ENCODE peak calls at places on chromosomes 3 and 15, in ten cellular contexts. Q is cardiac fibroblast; V is IMR-90; R is aorta; X is SJSA1; A is CD8-positive, alpha-beta T cell; J is mammary epithelial cell; N is left ventricle myocardium inferior; Z is neural progenitor cell; G is psoas muscle. O is an unnamed sample.

GRCh38 chr15:81942157-81942556 is 103.7 kb downstream of the MEX3B start:
- DNase-seq in V (no peak), R (no peak), J (no peak), G (no peak), X (no peak), Z (no peak), Q (no peak), N (no peak), A (no peak), O (no peak)

GRCh38 chr15:33810083-33810595 is 158.2 kb upstream of the CHRM5 start:
- DNase-seq in Z (no peak), X (no peak), J (no peak), Q (no peak), G (no peak), V (peak), R (no peak), N (no peak), A (no peak), O (peak)

GRCh38 chr3:157310329-157311065 is 126.2 kb upstream of the PTX3 start:
- DNase-seq in R (no peak), A (no peak), X (no peak), J (no peak), V (no peak), N (no peak), Q (no peak), G (no peak), Z (no peak), O (no peak)

GRCh38 chr3:127184870-127185216 is 8.1 kb upstream of the PRR23E start:
- DNase-seq in R (no peak), X (no peak), Z (no peak), A (no peak), N (no peak), V (no peak), J (no peak), Q (no peak), G (no peak), O (no peak)

GRCh38 chr3:147431746-147432145 is 22.6 kb downstream of the ZIC1 start:
- DNase-seq in R (no peak), V (no peak), J (no peak), N (no peak), X (no peak), G (no peak), A (no peak), Q (no peak), Z (no peak), O (no peak)

GRCh38 chr3:87727783-87728182 is 331.0 kb downstream of the CGGBP1 start:
- DNase-seq in R (no peak), A (no peak), X (no peak), G (no peak), Q (no peak), V (no peak), N (no peak), Z (no peak), J (no peak), O (no peak)

GRCh38 chr3:155323063-155323666 is 29.7 kb upstream of the STRIT1 start:
- DNase-seq in Q (peak), Z (peak), G (no peak), A (no peak), N (no peak), V (peak), X (peak), R (no peak), J (peak), O (peak)

GRCh38 chr15:78308422-78309021 is 9.1 kb upstream of the SKIC8 start:
- DNase-seq in N (peak), Z (peak), R (no peak), J (peak), X (peak), Q (peak), A (peak), G (peak), V (peak), O (peak)

GRCh38 chr3:197878427-197878826 is 71.6 kb upstream of the RPL35A start:
- DNase-seq in N (no peak), R (no peak), J (no peak), A (no peak), Q (no peak), Z (no peak), V (no peak), G (no peak), X (no peak), O (no peak)

GRCh38 chr3:52398670-52399081 is 46.2 kb downstream of the SEMA3G start:
- DNase-seq in V (no peak), Z (no peak), R (peak), G (peak), A (no peak), Q (no peak), J (no peak), N (peak), X (no peak), O (no peak)

GRCh38 chr15:76198456-76199105 is 112.7 kb downstream of the ETFA start:
- DNase-seq in N (no peak), R (no peak), V (no peak), A (no peak), Q (no peak), Z (no peak), J (no peak), G (no peak), X (no peak), O (no peak)

GRCh38 chr15:92958105-92958504 is 58.0 kb downstream of the CHD2 start:
- DNase-seq in R (no peak), Z (no peak), J (peak), Q (no peak), A (no peak), V (peak), X (no peak), G (no peak), N (no peak), O (no peak)

DNA sequence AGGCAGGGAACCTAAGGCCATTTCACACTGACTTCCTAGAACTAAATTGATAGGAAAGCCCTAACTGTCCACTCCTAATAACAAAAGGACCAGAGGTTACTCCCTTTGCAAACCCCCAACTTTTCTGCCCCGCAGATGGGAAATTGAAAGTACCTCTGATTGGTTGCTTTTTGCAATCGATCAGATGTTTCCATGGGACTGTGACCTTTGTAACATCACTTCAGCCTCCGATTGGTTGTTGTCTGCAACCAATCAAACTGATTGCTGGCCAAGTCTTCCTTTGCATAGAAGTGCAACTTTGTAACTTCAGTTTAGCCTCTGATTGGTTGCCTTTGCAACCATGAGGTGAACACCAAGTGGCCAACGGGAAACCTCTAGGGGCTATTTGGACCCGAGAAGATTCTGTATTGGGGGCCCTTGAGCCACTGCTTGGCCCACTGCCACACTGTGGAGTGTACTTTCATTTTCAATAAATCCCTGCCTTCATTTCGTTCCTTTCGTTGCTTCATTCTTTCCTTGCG is 11.3 kb upstream of the KNL1 start:
- DNase-seq in Q (no peak), G (no peak), J (peak), Z (no peak), X (no peak), N (no peak), R (no peak), V (no peak), A (no peak), O (peak)
- H3K4me3 ChIP-seq in Q (peak), G (peak), J (peak), Z (no peak), X (peak), N (peak), R (no peak), V (no peak), A (no peak), O (peak)

GRCh38 chr15:80404057-80404718 is at the start of gene ARNT2:
- DNase-seq in J (no peak), V (peak), N (peak), Z (peak), X (no peak), R (peak), Q (no peak), A (no peak), G (peak), O (no peak)
- H3K4me3 ChIP-seq in J (peak), V (peak), N (peak), Z (peak), X (peak), R (peak), Q (peak), A (no peak), G (peak), O (peak)

GRCh38 chr15:84911879-84912660 is 27.6 kb downstream of the SLC28A1 start:
- DNase-seq in G (peak), A (no peak), Q (peak), N (peak), J (peak), R (peak), Z (no peak), V (peak), X (peak), O (peak)
- H3K4me3 ChIP-seq in G (no peak), A (no peak), Q (no peak), N (peak), J (no peak), R (no peak), Z (no peak), V (no peak), X (no peak), O (no peak)

GRCh38 chr3:172951511-172951910 is 189.5 kb downstream of the SPATA16 start:
- DNase-seq in V (no peak), X (no peak), N (no peak), G (no peak), A (no peak), Q (no peak), R (no peak), Z (no peak), J (no peak), O (no peak)
- H3K4me3 ChIP-seq in V (no peak), X (no peak), N (no peak), G (no peak), A (no peak), Q (no peak), R (no peak), Z (no peak), J (no peak), O (no peak)

GRCh38 chr15:25381579-25381978 is 57.2 kb downstream of the UBE3A start:
- DNase-seq in R (no peak), G (no peak), X (no peak), V (no peak), N (no peak), J (no peak), A (no peak), Z (no peak), Q (no peak), O (no peak)
- H3K4me3 ChIP-seq in R (no peak), G (no peak), X (no peak), V (no peak), N (no peak), J (no peak), A (no peak), Z (no peak), Q (no peak), O (no peak)

DNA sequence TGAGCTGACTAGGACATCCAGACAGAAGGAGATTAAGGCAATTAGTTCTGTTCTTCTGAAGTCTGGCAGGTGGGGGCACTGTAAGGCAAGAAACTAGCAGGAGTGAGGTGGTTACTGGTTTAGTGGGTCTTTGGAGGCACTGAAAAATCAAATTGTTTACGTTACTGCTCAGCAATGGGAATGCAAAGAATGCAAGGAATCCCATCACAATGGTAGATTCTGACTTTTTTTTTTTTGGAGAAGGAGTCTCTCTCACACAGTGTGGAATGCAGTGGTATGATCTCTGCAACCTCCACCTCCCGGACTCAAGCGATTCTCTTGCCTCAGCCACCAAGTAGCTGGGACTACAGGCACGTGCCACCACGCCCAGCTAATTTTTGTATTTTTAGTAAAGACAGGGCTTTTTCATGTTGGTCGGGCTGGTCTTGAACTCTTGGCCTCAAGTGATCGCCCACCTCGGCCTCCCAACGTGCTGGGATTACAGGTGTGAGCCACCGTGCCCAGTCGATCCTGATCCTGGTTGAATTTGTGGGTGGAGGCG is 16.4 kb downstream of the FAM107A start:
- DNase-seq in A (no peak), J (peak), Q (peak), Z (peak), G (no peak), X (peak), V (peak), R (no peak), N (no peak), O (peak)
- H3K4me3 ChIP-seq in A (no peak), J (no peak), Q (no peak), Z (no peak), G (no peak), X (no peak), V (no peak), R (no peak), N (no peak), O (no peak)

DNA sequence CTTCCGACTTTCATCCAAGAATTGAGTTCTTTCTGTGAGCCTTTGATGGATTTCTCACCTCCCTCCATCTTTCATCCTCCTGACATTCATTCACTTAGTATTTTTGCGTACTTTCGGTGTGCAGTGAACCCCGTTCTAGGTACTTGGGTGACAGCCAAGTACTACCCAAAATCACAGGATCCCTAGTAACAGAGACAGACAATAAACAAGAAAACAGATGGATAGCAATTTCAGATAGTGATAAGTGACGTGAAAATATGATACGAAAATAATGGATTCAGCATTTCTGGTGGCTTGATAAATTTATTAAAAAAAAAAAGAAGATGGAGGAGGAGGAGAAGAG is 263 bp upstream of the CMTM6 start:
- DNase-seq in A (no peak), X (no peak), Q (no peak), V (no peak), G (no peak), Z (no peak), N (no peak), R (no peak), J (no peak), O (no peak)
- H3K4me3 ChIP-seq in A (peak), X (peak), Q (peak), V (peak), G (peak), Z (peak), N (peak), R (peak), J (peak), O (peak)

GRCh38 chr3:27591811-27592210 is 107.6 kb upstream of the SLC4A7 start:
- DNase-seq in A (no peak), N (no peak), Q (no peak), Z (no peak), V (no peak), G (no peak), J (no peak), R (no peak), X (no peak), O (no peak)

GRCh38 chr3:27596920-27597319 is 112.7 kb upstream of the SLC4A7 start:
- DNase-seq in Z (no peak), V (peak), X (no peak), A (no peak), Q (no peak), J (no peak), R (no peak), N (no peak), G (no peak), O (peak)

GRCh38 chr3:27593173-27593572 is 109.0 kb upstream of the SLC4A7 start:
- DNase-seq in Z (no peak), A (no peak), V (no peak), R (no peak), Q (no peak), X (no peak), J (no peak), G (no peak), N (no peak), O (no peak)

GRCh38 chr3:27594096-27594690 is 110.0 kb upstream of the SLC4A7 start:
- DNase-seq in A (no peak), G (no peak), J (no peak), N (no peak), Q (peak), R (no peak), V (peak), Z (no peak), X (no peak), O (peak)

DNA sequence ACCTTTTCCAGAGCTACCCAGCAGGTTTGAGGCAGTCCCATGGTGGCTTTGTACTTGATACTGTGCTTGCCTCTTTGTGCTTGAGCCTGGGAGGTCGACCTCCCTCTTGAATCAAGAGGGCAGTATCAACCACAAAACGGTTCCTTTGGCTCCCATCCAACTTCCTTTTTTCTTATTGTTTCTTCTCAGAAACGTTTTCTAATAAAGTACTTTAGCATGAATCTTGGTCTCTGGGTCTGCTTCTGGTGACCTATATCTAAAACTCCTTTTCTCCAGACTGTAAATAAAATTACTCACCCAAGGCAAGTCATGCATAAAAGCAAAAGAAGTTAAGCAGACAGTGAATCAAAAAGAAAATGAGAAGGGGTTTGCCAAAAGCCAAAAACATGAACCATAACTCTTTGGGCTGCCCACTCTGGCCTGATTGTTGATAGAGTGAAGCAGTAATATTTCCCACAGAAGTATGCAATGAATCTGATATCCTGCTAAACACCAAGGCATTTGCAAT is 112.2 kb upstream of the SLC4A7 start:
- DNase-seq in A (no peak), R (no peak), N (no peak), Q (peak), V (peak), G (no peak), J (no peak), X (peak), Z (no peak), O (peak)
- H3K4me3 ChIP-seq in A (no peak), R (no peak), N (no peak), Q (no peak), V (no peak), G (no peak), J (no peak), X (no peak), Z (no peak), O (no peak)